ENCODE peak calls at places on chromosomes 7 and 10, in eight cellular contexts. F is Calu3, X is MV-4-11, I is LoVo, B is AG08395, U is tibial nerve, G is stromal cell of bone marrow, J is WTC11. S is an unnamed sample.

GRCh38 chr7:148761499-148762278 is 63.0 kb downstream of the CUL1 start:
- DNase-seq in F (no peak), X (no peak), I (no peak), B (no peak), U (no peak), G (no peak), J (no peak), S (no peak)

GRCh38 chr7:112638675-112639400 is 151.4 kb downstream of the TMEM168 start:
- DNase-seq in F (no peak), X (no peak), I (no peak), B (no peak), U (no peak), G (no peak), J (no peak), S (no peak)

GRCh38 chr7:7739204-7739603 is 20.8 kb upstream of the RPA3 start:
- DNase-seq in F (no peak), X (no peak), I (no peak), B (no peak), U (no peak), G (no peak), J (no peak), S (no peak)

GRCh38 chr7:54339074-54339473 is 203.1 kb upstream of the VSTM2A start:
- DNase-seq in F (no peak), X (no peak), I (no peak), B (no peak), U (no peak), G (no peak), J (no peak), S (no peak)

GRCh38 chr10:43140414-43140813 is 2.2 kb downstream of the CSGALNACT2 start:
- DNase-seq in F (no peak), X (peak), I (no peak), B (peak), U (no peak), G (peak), J (no peak), S (no peak)

GRCh38 chr10:131147301-131147975 is 164.1 kb downstream of the TCERG1L start:
- DNase-seq in F (no peak), X (no peak), I (no peak), B (no peak), U (no peak), G (no peak), J (no peak), S (no peak)

GRCh38 chr10:86087716-86088115 is 278.9 kb downstream of the GRID1 start:
- DNase-seq in F (no peak), X (no peak), I (no peak), B (no peak), U (no peak), G (no peak), J (no peak), S (no peak)

GRCh38 chr7:47354831-47355541 is 226.9 kb downstream of the TNS3 start:
- DNase-seq in F (no peak), X (no peak), I (no peak), B (no peak), U (no peak), G (no peak), J (peak), S (no peak)

GRCh38 chr10:116403740-116404250 is 23.9 kb upstream of the PNLIPRP3 start:
- DNase-seq in F (no peak), X (no peak), I (no peak), B (no peak), U (no peak), G (no peak), J (no peak), S (no peak)

GRCh38 chr10:4249841-4250496 is 465.0 kb upstream of the KLF6 start:
- DNase-seq in F (no peak), X (peak), I (no peak), B (no peak), U (no peak), G (no peak), J (no peak), S (no peak)

GRCh38 chr10:132607491-132607890 is 69.9 kb downstream of the INPP5A start:
- DNase-seq in F (no peak), X (no peak), I (no peak), B (no peak), U (no peak), G (no peak), J (no peak), S (no peak)

GRCh38 chr10:4656576-4657194 is 169.3 kb upstream of the AKR1E2 start:
- DNase-seq in F (peak), X (peak), I (peak), B (peak), U (peak), G (peak), J (peak), S (peak)

GRCh38 chr10:13003781-13004180 is 2.3 kb upstream of the CCDC3 start:
- DNase-seq in F (no peak), X (peak), I (no peak), B (no peak), U (no peak), G (no peak), J (no peak), S (no peak)

GRCh38 chr10:15391491-15391890 is 20.4 kb upstream of the FAM171A1 start:
- DNase-seq in F (no peak), X (no peak), I (no peak), B (no peak), U (no peak), G (no peak), J (no peak), S (no peak)

GRCh38 chr10:98446656-98447221 is at the start of gene HPS1:
- DNase-seq in F (peak), X (peak), I (peak), B (peak), U (peak), G (peak), J (peak), S (peak)

GRCh38 chr10:118742787-118743186 is 12.0 kb downstream of the CACUL1 start:
- DNase-seq in F (no peak), X (no peak), I (no peak), B (no peak), U (no peak), G (no peak), J (no peak), S (no peak)

GRCh38 chr10:46283945-46284285 is 2.9 kb upstream of the ANTXRL start:
- DNase-seq in F (no peak), X (no peak), I (no peak), B (no peak), U (no peak), G (no peak), J (no peak), S (peak)

GRCh38 chr10:81548160-81548559 is 326.8 kb upstream of the NRG3 start:
- DNase-seq in F (no peak), X (no peak), I (no peak), B (no peak), U (no peak), G (no peak), J (no peak), S (no peak)

GRCh38 chr10:3948843-3949242 is 163.8 kb upstream of the KLF6 start:
- DNase-seq in F (no peak), X (peak), I (no peak), B (no peak), U (no peak), G (no peak), J (no peak), S (peak)

GRCh38 chr7:47763063-47763974 is 181.4 kb upstream of the TNS3 start:
- DNase-seq in F (peak), X (no peak), I (peak), B (peak), U (peak), G (no peak), J (no peak), S (no peak)

GRCh38 chr7:149562602-149563001 is 65.0 kb upstream of the ZNF746 start:
- DNase-seq in F (no peak), X (no peak), I (no peak), B (no peak), U (no peak), G (no peak), J (no peak), S (no peak)

GRCh38 chr10:8054498-8055407 is at the start of gene GATA3:
- DNase-seq in F (peak), X (no peak), I (no peak), B (peak), U (no peak), G (no peak), J (peak), S (peak)

GRCh38 chr7:74625446-74625845 is 32.1 kb upstream of the GTF2I start:
- DNase-seq in F (no peak), X (peak), I (no peak), B (peak), U (no peak), G (peak), J (no peak), S (no peak)

GRCh38 chr7:47634273-47634672 is 52.4 kb upstream of the TNS3 start:
- DNase-seq in F (no peak), X (no peak), I (no peak), B (no peak), U (no peak), G (no peak), J (no peak), S (no peak)

GRCh38 chr7:80508440-80508839 is 3.4 kb downstream of the GNAT3 start:
- DNase-seq in F (no peak), X (no peak), I (no peak), B (no peak), U (no peak), G (no peak), J (no peak), S (no peak)

GRCh38 chr10:92385836-92386235 is 94.9 kb downstream of the MARCHF5 start:
- DNase-seq in F (no peak), X (peak), I (no peak), B (no peak), U (no peak), G (no peak), J (no peak), S (no peak)

GRCh38 chr7:50728184-50728583 is 54.5 kb downstream of the GRB10 start:
- DNase-seq in F (no peak), X (no peak), I (no peak), B (peak), U (no peak), G (peak), J (no peak), S (peak)

GRCh38 chr10:93991596-93992284 is 2.0 kb upstream of the PLCE1 start:
- DNase-seq in F (peak), X (no peak), I (peak), B (peak), U (no peak), G (peak), J (peak), S (no peak)

GRCh38 chr10:127926455-127926854 is 19.6 kb downstream of the PTPRE start:
- DNase-seq in F (no peak), X (peak), I (no peak), B (no peak), U (no peak), G (no peak), J (no peak), S (no peak)

GRCh38 chr10:126905776-126906703 is 812 bp downstream of the DOCK1 start:
- DNase-seq in F (peak), X (no peak), I (no peak), B (peak), U (no peak), G (no peak), J (peak), S (no peak)

GRCh38 chr7:81211617-81212016 is 292.8 kb upstream of the SEMA3C start:
- DNase-seq in F (no peak), X (no peak), I (no peak), B (peak), U (no peak), G (no peak), J (no peak), S (no peak)

GRCh38 chr7:157623556-157623955 is 286.8 kb downstream of the DNAJB6 start:
- DNase-seq in F (no peak), X (no peak), I (no peak), B (no peak), U (no peak), G (no peak), J (no peak), S (no peak)

GRCh38 chr10:86155034-86155656 is 211.4 kb downstream of the GRID1 start:
- DNase-seq in F (no peak), X (no peak), I (no peak), B (no peak), U (no peak), G (no peak), J (peak), S (no peak)

GRCh38 chr7:137847418-137848050 is 760 bp upstream of the DGKI start:
- DNase-seq in F (no peak), X (no peak), I (no peak), B (no peak), U (no peak), G (no peak), J (peak), S (no peak)

GRCh38 chr7:100079024-100079560 is 2.4 kb downstream of the ZNF3 start:
- DNase-seq in F (no peak), X (no peak), I (peak), B (no peak), U (no peak), G (no peak), J (no peak), S (no peak)

GRCh38 chr7:128209229-128210035 is 31.6 kb upstream of the LEP start:
- DNase-seq in F (peak), X (peak), I (peak), B (peak), U (peak), G (peak), J (peak), S (peak)

GRCh38 chr10:73798927-73799563 is 12.4 kb downstream of the NDST2 start:
- DNase-seq in F (no peak), X (no peak), I (no peak), B (no peak), U (no peak), G (no peak), J (no peak), S (no peak)

GRCh38 chr7:47290466-47290865 is 291.4 kb downstream of the TNS3 start:
- DNase-seq in F (no peak), X (no peak), I (no peak), B (no peak), U (no peak), G (no peak), J (no peak), S (no peak)

GRCh38 chr10:78164687-78165086 is 131.0 kb downstream of the RPS24 start:
- DNase-seq in F (no peak), X (no peak), I (no peak), B (no peak), U (no peak), G (no peak), J (no peak), S (no peak)